ENCODE peak calls at places on chromosomes 11 and 22, in seven cellular contexts. H is tibial nerve, L is HFF-Myc, I is epithelial cell of esophagus, P is ovary, C is A549, U is dorsolateral prefrontal cortex. M is an unnamed sample.

GRCh38 chr22:27107824-27108223 is 450.4 kb downstream of the MIAT start:
- DNase-seq in H (peak), L (peak), I (peak), P (peak), C (peak), U (peak), M (peak)

GRCh38 chr11:79417069-79417920 is 23.5 kb downstream of the TENM4 start:
- DNase-seq in H (no peak), L (no peak), I (peak), P (no peak), C (no peak), U (no peak), M (no peak)

GRCh38 chr22:24437820-24438328 is 10.5 kb downstream of the ADORA2A start:
- DNase-seq in H (no peak), L (no peak), I (peak), P (no peak), C (no peak), U (peak), M (no peak)

GRCh38 chr11:14022251-14022650 is 59.7 kb downstream of the SPON1 start:
- DNase-seq in H (no peak), L (no peak), I (peak), P (no peak), C (no peak), U (no peak), M (no peak)

GRCh38 chr11:1792461-1792860 is 28.7 kb upstream of the CTSD start:
- DNase-seq in H (no peak), L (no peak), I (no peak), P (no peak), C (no peak), U (no peak), M (no peak)

GRCh38 chr11:117932426-117932825 is 3.2 kb upstream of the TMPRSS13 start:
- DNase-seq in H (no peak), L (no peak), I (no peak), P (no peak), C (no peak), U (no peak), M (no peak)

GRCh38 chr11:134725939-134726639 is 314.0 kb upstream of the B3GAT1 start:
- DNase-seq in H (no peak), L (no peak), I (no peak), P (no peak), C (peak), U (no peak), M (no peak)

GRCh38 chr22:31276426-31277167 is 15.7 kb downstream of the PIK3IP1 start:
- DNase-seq in H (no peak), L (no peak), I (no peak), P (no peak), C (no peak), U (no peak), M (no peak)

GRCh38 chr11:19848219-19848618 is 135.6 kb downstream of the NAV2 start:
- DNase-seq in H (no peak), L (no peak), I (no peak), P (no peak), C (no peak), U (no peak), M (no peak)

GRCh38 chr11:66854231-66854661 is 2.6 kb upstream of the LRFN4 start:
- DNase-seq in H (no peak), L (no peak), I (no peak), P (no peak), C (no peak), U (no peak), M (peak)

GRCh38 chr22:25656724-25657123 is 85.3 kb upstream of the MYO18B start:
- DNase-seq in H (no peak), L (no peak), I (no peak), P (no peak), C (no peak), U (no peak), M (no peak)

GRCh38 chr11:7592706-7593105 is 78.9 kb downstream of the PPFIBP2 start:
- DNase-seq in H (no peak), L (no peak), I (peak), P (no peak), C (no peak), U (no peak), M (no peak)

DNA sequence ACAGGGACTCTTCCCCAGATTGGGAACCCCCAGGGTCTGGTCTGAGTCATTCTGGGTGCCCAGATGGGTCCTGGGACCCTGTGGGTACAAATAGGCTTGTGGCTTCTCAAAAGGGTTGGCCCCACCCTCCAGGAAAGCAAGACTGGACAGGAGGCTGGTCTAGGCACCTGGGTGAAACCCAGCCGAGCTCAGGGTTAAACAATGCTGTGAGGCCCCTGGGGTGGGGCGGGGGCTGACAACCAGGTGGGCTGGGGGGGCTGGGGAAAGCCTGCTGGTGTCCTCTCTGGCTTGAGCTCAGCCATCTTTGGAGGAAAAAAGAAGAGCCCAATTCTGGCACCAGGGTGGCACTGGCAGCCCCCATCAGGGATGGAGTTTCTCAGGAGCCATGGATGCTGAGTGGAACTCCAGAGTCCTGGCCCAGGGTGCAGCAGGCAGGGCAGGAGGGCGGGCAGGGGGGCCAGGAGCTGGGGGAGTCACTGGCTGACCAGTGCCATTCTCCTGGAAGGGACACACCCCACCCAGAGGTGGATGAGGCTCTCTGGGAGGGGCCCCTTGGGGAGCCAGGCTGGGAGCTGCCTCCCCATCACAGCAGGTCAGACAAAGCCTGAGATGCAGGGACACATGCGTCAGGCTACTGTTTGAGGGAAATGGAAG is 1.1 kb downstream of the SEPTIN5 start:
- DNase-seq in H (no peak), L (no peak), I (no peak), P (peak), C (no peak), U (no peak), M (no peak)
- H3K4me3 ChIP-seq in H (no peak), L (peak), I (peak), P (no peak), C (peak), U (peak), M (peak)

GRCh38 chr11:71251761-71252433 is 480 bp downstream of the SHANK2 start:
- DNase-seq in H (no peak), L (no peak), I (peak), P (no peak), C (peak), U (no peak), M (peak)

GRCh38 chr11:71252434-71252781 is at the start of gene SHANK2:
- DNase-seq in H (no peak), L (no peak), I (peak), P (no peak), C (no peak), U (no peak), M (no peak)

GRCh38 chr11:71250512-71251158 is 1.7 kb downstream of the SHANK2 start:
- DNase-seq in H (no peak), L (no peak), I (no peak), P (no peak), C (no peak), U (no peak), M (no peak)

GRCh38 chr11:71252782-71253730 is 679 bp upstream of the SHANK2 start:
- DNase-seq in H (no peak), L (no peak), I (peak), P (no peak), C (peak), U (no peak), M (peak)

DNA sequence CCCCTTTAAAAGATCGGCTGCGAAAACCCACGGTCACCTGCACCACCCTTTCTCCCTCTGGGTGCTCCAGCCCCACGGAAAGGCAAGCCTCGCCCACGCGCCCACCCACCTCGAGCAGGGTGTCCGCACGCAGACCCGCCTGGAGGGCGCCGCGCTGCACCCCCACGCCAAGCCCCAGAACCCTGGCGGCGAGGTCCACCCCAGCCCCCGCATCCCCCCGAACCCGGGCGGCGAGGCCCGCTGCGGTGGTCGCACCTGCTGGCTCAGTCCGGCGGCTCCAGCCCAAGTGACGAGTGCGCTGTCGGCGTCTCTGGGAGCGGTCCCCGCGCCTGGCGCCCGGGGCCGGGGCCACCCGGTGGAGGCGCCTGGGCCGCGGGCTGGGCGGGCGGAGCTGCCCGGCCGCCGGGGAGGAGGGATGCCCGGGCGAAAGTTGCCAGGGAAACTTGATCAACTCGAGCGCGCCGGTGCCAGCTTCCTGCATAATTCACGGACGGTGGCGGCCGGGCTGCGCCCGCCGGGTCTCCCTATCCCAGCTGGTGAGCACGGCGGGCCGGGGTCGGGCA is 1.1 kb downstream of the SHANK2 start:
- DNase-seq in H (no peak), L (no peak), I (peak), P (no peak), C (no peak), U (no peak), M (no peak)
- H3K4me3 ChIP-seq in H (no peak), L (no peak), I (peak), P (no peak), C (peak), U (peak), M (peak)

GRCh38 chr11:71102251-71102995 is 150.0 kb downstream of the SHANK2 start:
- DNase-seq in H (no peak), L (no peak), I (no peak), P (no peak), C (no peak), U (no peak), M (no peak)
- H3K4me3 ChIP-seq in H (no peak), L (no peak), I (no peak), P (no peak), C (no peak), U (no peak), M (no peak)

GRCh38 chr22:41838842-41839618 is 6.1 kb downstream of the SREBF2 start:
- DNase-seq in H (no peak), L (no peak), I (peak), P (no peak), C (no peak), U (no peak), M (no peak)

GRCh38 chr22:41842996-41843970 is 10.4 kb downstream of the SREBF2 start:
- DNase-seq in H (no peak), L (no peak), I (peak), P (no peak), C (no peak), U (no peak), M (no peak)

GRCh38 chr22:41841085-41841712 is 8.3 kb downstream of the SREBF2 start:
- DNase-seq in H (no peak), L (no peak), I (peak), P (no peak), C (peak), U (no peak), M (no peak)

GRCh38 chr22:41836551-41836950 is 3.6 kb downstream of the SREBF2 start:
- DNase-seq in H (no peak), L (no peak), I (no peak), P (no peak), C (no peak), U (no peak), M (no peak)

GRCh38 chr22:41840216-41840615 is 7.3 kb downstream of the SREBF2 start:
- DNase-seq in H (no peak), L (no peak), I (no peak), P (no peak), C (no peak), U (no peak), M (no peak)
- H3K4me3 ChIP-seq in H (no peak), L (no peak), I (no peak), P (no peak), C (no peak), U (no peak), M (no peak)

GRCh38 chr11:71998649-71999310 is at the start of gene IL18BP:
- DNase-seq in H (no peak), L (no peak), I (no peak), P (no peak), C (no peak), U (no peak), M (no peak)

GRCh38 chr11:71998061-71998460 is 648 bp upstream of the IL18BP start:
- DNase-seq in H (no peak), L (no peak), I (no peak), P (no peak), C (no peak), U (no peak), M (no peak)

GRCh38 chr11:71999813-72000590 is 1.3 kb downstream of the IL18BP start:
- DNase-seq in H (no peak), L (no peak), I (no peak), P (no peak), C (no peak), U (no peak), M (no peak)

GRCh38 chr11:72000591-72000867 is 1.8 kb downstream of the IL18BP start:
- DNase-seq in H (no peak), L (no peak), I (no peak), P (no peak), C (no peak), U (no peak), M (no peak)

DNA sequence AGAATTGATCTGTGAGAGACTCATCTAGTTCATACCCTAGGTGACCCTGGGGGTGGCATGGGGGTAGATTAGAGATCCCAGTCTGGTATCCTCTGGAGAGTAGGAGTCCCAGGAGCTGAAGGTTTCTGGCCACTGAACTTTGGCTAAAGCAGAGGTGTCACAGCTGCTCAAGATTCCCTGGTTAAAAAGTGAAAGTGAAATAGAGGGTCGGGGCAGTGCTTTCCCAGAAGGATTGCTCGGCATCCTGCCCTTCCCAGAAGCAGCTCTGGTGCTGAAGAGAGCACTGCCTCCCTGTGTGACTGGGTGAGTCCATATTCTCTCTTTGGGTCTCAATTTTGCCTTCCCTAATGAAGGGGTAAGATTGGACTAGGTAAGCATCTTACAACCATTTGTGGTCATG is 651 bp downstream of the IL18BP start:
- DNase-seq in H (no peak), L (no peak), I (no peak), P (peak), C (no peak), U (no peak), M (no peak)
- H3K4me3 ChIP-seq in H (no peak), L (no peak), I (no peak), P (peak), C (no peak), U (peak), M (no peak)

GRCh38 chr22:43861529-43861928 is 784 bp downstream of the SULT4A1 start:
- DNase-seq in H (no peak), L (no peak), I (no peak), P (peak), C (no peak), U (peak), M (no peak)

GRCh38 chr22:43860126-43860525 is 2.2 kb downstream of the SULT4A1 start:
- DNase-seq in H (no peak), L (no peak), I (no peak), P (peak), C (no peak), U (peak), M (no peak)

GRCh38 chr22:43862882-43863202 is 529 bp upstream of the SULT4A1 start:
- DNase-seq in H (no peak), L (no peak), I (no peak), P (no peak), C (no peak), U (no peak), M (no peak)

GRCh38 chr22:43860831-43861230 is 1.5 kb downstream of the SULT4A1 start:
- DNase-seq in H (no peak), L (no peak), I (no peak), P (peak), C (no peak), U (peak), M (no peak)

DNA sequence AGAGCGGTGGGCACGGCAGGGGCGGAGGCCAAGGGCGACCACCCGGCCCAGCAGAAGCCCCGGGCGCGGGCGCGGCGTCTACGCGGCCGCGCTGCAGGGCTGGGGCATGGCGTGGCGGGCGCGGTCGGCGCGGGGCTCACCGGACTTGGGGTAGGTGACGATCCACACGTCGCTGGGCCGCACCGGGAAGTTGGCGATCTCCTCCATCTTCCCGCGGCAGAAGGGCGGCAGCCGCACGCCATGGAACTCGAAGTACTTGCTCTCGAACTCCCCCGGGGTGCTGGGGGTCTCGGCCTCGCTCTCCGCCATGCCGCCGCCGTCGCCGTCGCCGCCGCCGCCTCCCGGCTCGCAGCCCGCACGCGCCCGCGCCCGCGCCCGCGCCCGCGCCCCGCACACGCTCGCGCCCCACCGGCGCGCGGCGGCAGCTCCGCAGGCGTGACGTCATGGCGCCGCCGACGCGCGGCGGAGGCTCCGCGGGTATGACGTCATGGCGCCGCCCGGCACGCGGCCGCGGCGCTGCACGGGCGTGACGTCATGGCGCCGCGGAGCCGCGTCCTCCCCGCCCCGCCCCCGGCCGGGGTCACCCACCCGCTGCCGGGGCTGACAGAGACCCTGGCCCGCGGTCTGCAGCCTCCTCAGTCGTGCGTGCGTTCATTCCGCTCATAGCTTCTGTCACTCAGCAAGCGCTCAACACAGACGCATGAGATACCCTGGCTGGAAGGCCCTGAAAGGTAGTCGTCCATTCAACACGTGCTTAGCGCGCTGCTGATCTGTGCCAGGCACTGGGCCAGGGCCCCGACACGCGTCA is at the start of gene SULT4A1:
- DNase-seq in H (no peak), L (no peak), I (peak), P (peak), C (no peak), U (peak), M (no peak)
- H3K4me3 ChIP-seq in H (no peak), L (peak), I (peak), P (no peak), C (peak), U (peak), M (no peak)

GRCh38 chr22:45684169-45684568 is 12.5 kb downstream of the ATXN10 start:
- DNase-seq in H (no peak), L (no peak), I (no peak), P (no peak), C (no peak), U (no peak), M (no peak)
- H3K4me3 ChIP-seq in H (no peak), L (no peak), I (no peak), P (no peak), C (no peak), U (no peak), M (no peak)

DNA sequence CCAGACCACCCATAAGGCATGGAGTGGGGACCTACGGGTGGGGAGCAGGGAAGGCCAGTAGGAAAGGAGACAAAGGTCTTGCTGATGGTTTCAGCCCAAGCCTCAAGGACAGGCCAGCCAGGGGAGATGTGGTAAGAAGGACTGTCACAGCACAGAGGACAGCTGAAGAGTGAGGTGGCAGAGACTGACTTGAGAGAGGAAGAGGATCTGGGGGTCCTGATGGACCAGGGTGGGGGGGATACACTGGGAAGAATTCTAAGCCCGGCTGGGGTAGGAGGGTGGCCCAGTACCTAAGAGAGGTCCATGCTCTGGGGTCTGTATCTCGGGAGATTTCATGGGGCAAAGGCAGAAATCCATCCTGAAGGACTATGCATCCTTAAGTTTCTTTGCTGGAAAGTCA is 66.1 kb upstream of the THY1 start:
- DNase-seq in H (no peak), L (no peak), I (no peak), P (no peak), C (no peak), U (peak), M (no peak)
- H3K4me3 ChIP-seq in H (no peak), L (no peak), I (no peak), P (no peak), C (no peak), U (no peak), M (no peak)